ENCODE peak calls at places on chromosome 12, in nine cellular contexts. M, D, Q, S, B, P, H, O and Y are unnamed samples.

GRCh38 chr12:119225454-119225853 is 46.7 kb downstream of the HSPB8 start:
- DNase-seq in D (no peak), O (no peak), H (no peak), B (no peak), M (no peak), Q (no peak), P (peak), S (no peak), Y (peak)

GRCh38 chr12:105444809-105445102 is 114.3 kb downstream of the C12orf75 start:
- DNase-seq in P (no peak), Q (no peak), O (no peak), S (no peak), H (no peak), D (no peak), M (no peak), B (no peak), Y (peak)

GRCh38 chr12:88393017-88393767 is 187.1 kb downstream of the KITLG start:
- DNase-seq in D (no peak), Q (no peak), P (no peak), O (peak), S (no peak), M (no peak), H (no peak), B (peak), Y (peak)

GRCh38 chr12:14935031-14935430 is 3.3 kb downstream of the ERP27 start:
- DNase-seq in H (no peak), B (no peak), Q (no peak), O (no peak), P (no peak), S (no peak), D (no peak), M (no peak), Y (no peak)

GRCh38 chr12:96985515-96986362 is 78.7 kb downstream of the NEDD1 start:
- DNase-seq in Q (peak), H (no peak), P (peak), B (peak), S (no peak), D (no peak), O (peak), M (no peak), Y (peak)

GRCh38 chr12:48074266-48074665 is 31.6 kb downstream of the SENP1 start:
- DNase-seq in H (no peak), O (no peak), S (no peak), B (no peak), M (no peak), Q (no peak), P (no peak), D (no peak), Y (no peak)

GRCh38 chr12:28787151-28787550 is 361.9 kb upstream of the FAR2 start:
- DNase-seq in M (no peak), B (no peak), H (no peak), D (no peak), Q (no peak), P (no peak), S (no peak), O (peak), Y (no peak)

GRCh38 chr12:124646385-124647230 is 79.2 kb upstream of the NCOR2 start:
- DNase-seq in O (no peak), M (no peak), S (no peak), D (no peak), H (no peak), Q (no peak), B (peak), P (no peak), Y (no peak)

GRCh38 chr12:108568653-108569154 is 6.3 kb downstream of the ISCU start:
- DNase-seq in O (peak), P (peak), D (peak), B (no peak), Q (no peak), S (no peak), M (no peak), H (no peak), Y (no peak)

GRCh38 chr12:27711312-27711682 is 665 bp downstream of the MRPS35 start:
- DNase-seq in M (no peak), P (peak), S (no peak), D (no peak), B (peak), O (no peak), Q (peak), H (no peak), Y (peak)

GRCh38 chr12:124916370-124917134 is 2.1 kb upstream of the UBC start:
- DNase-seq in M (peak), P (no peak), D (peak), S (peak), H (peak), O (peak), Q (no peak), B (peak), Y (no peak)

GRCh38 chr12:88035907-88036289 is 6.7 kb upstream of the C12orf50 start:
- DNase-seq in S (no peak), O (no peak), H (no peak), D (no peak), Q (peak), P (no peak), M (no peak), B (peak), Y (no peak)

GRCh38 chr12:50145439-50145838 is 21.7 kb downstream of the CERS5 start:
- DNase-seq in B (no peak), S (no peak), D (no peak), M (no peak), P (no peak), Q (no peak), H (no peak), O (no peak), Y (no peak)

GRCh38 chr12:108237272-108237671 is 101.8 kb downstream of the CMKLR1 start:
- DNase-seq in O (peak), S (no peak), H (no peak), M (no peak), D (no peak), Q (no peak), B (peak), P (no peak), Y (peak)

GRCh38 chr12:95582230-95583058 is 31.2 kb upstream of the USP44 start:
- DNase-seq in O (peak), M (no peak), S (no peak), P (peak), D (no peak), B (peak), H (peak), Q (peak), Y (peak)

GRCh38 chr12:46674818-46675217 is 151.0 kb downstream of the SLC38A4 start:
- DNase-seq in M (no peak), H (no peak), P (no peak), Q (no peak), B (no peak), D (no peak), S (no peak), O (no peak), Y (no peak)

GRCh38 chr12:111773801-111774551 is 7.2 kb downstream of the ALDH2 start:
- DNase-seq in Q (no peak), B (no peak), D (peak), O (no peak), H (peak), S (peak), P (no peak), M (peak), Y (peak)

GRCh38 chr12:32666510-32666909 is 12.6 kb upstream of the DNM1L start:
- DNase-seq in B (no peak), O (no peak), D (no peak), P (no peak), Q (no peak), M (no peak), H (peak), S (no peak), Y (no peak)

GRCh38 chr12:100248886-100249285 is 18.0 kb downstream of the DEPDC4 start:
- DNase-seq in M (no peak), S (no peak), D (no peak), Q (no peak), H (no peak), P (no peak), O (no peak), B (no peak), Y (no peak)

GRCh38 chr12:2692156-2692555 is 102.6 kb upstream of the FKBP4 start:
- DNase-seq in P (no peak), B (peak), D (no peak), S (peak), M (no peak), O (no peak), H (no peak), Q (no peak), Y (no peak)

GRCh38 chr12:52805000-52805399 is 8.9 kb downstream of the KRT4 start:
- DNase-seq in P (peak), Q (no peak), M (no peak), H (no peak), B (no peak), O (peak), D (no peak), S (no peak), Y (no peak)

GRCh38 chr12:54416908-54417603 is 2.0 kb downstream of the ITGA5 start:
- DNase-seq in D (peak), B (no peak), P (no peak), Q (no peak), S (no peak), O (no peak), H (no peak), M (no peak), Y (no peak)

GRCh38 chr12:29756741-29757390 is 26.9 kb downstream of the TMTC1 start:
- DNase-seq in O (no peak), H (no peak), S (no peak), B (no peak), M (no peak), Q (no peak), D (no peak), P (no peak), Y (no peak)

GRCh38 chr12:91057349-91057748 is 475 bp downstream of the KERA start:
- DNase-seq in Q (no peak), P (no peak), M (no peak), B (no peak), H (no peak), S (no peak), O (no peak), D (no peak), Y (no peak)

GRCh38 chr12:80118565-80119337 is 19.4 kb downstream of the OTOGL start:
- DNase-seq in S (no peak), M (peak), B (no peak), P (no peak), D (no peak), H (no peak), Q (no peak), O (no peak), Y (no peak)

GRCh38 chr12:123000578-123000977 is 20.1 kb downstream of the ARL6IP4 start:
- DNase-seq in O (no peak), P (no peak), M (no peak), S (no peak), B (no peak), H (no peak), Q (no peak), D (no peak), Y (no peak)

GRCh38 chr12:49358548-49359141 is 8.6 kb upstream of the SPATS2 start:
- DNase-seq in M (peak), S (no peak), B (peak), H (no peak), P (peak), Q (peak), D (peak), O (peak), Y (peak)

GRCh38 chr12:119594772-119595445 is 1.3 kb downstream of the TMEM233 start:
- DNase-seq in H (no peak), M (peak), O (peak), D (peak), B (peak), S (no peak), Q (no peak), P (no peak), Y (peak)

GRCh38 chr12:122437656-122438121 is 15.2 kb upstream of the CLIP1 start:
- DNase-seq in Q (no peak), P (no peak), H (peak), S (peak), D (peak), O (peak), B (no peak), M (peak), Y (no peak)